ENCODE peak calls at places on chromosomes 13 and 19, in five cellular contexts. P, N, W, L and C are unnamed samples.

GRCh38 chr13:102913924-102914628 is 68.2 kb downstream of the ERCC5 start:
- DNase-seq in P (peak), W (no peak), N (peak), L (peak), C (no peak)

GRCh38 chr13:44273991-44274810 is 99.4 kb upstream of the SERP2 start:
- DNase-seq in L (peak), W (no peak), N (no peak), P (no peak), C (no peak)

GRCh38 chr13:39263033-39263432 is 224.8 kb downstream of the NHLRC3 start:
- DNase-seq in P (peak), N (peak), W (peak), L (peak), C (peak)

GRCh38 chr19:41352609-41353465 is 885 bp downstream of the TGFB1 start:
- DNase-seq in P (peak), L (peak), N (peak), W (no peak), C (peak)

GRCh38 chr19:41554902-41555301 is 21.1 kb upstream of the CEACAM21 start:
- DNase-seq in L (no peak), N (no peak), P (no peak), W (no peak), C (no peak)

GRCh38 chr13:71880753-71881541 is 13.9 kb upstream of the DACH1 start:
- DNase-seq in W (no peak), L (no peak), P (no peak), N (no peak), C (no peak)

GRCh38 chr19:33677745-33678426 is 56.1 kb downstream of the CHST8 start:
- DNase-seq in N (peak), W (no peak), P (no peak), L (no peak), C (no peak)

GRCh38 chr19:16714702-16715294 is 4.8 kb upstream of the NWD1 start:
- DNase-seq in P (peak), N (peak), W (peak), L (peak), C (peak)

GRCh38 chr19:13334801-13335481 is 171.3 kb downstream of the CACNA1A start:
- DNase-seq in P (no peak), N (no peak), W (no peak), L (no peak), C (no peak)

GRCh38 chr19:6239401-6239844 is 40.4 kb downstream of the MLLT1 start:
- DNase-seq in W (no peak), L (no peak), N (peak), P (no peak), C (no peak)

GRCh38 chr19:53157601-53158000 is 1.3 kb downstream of the ZNF347 start:
- DNase-seq in N (no peak), L (peak), P (no peak), W (no peak), C (no peak)

GRCh38 chr19:39001016-39001415 is 25.5 kb upstream of the FBXO17 start:
- DNase-seq in N (no peak), P (no peak), L (no peak), W (no peak), C (no peak)

GRCh38 chr19:43784981-43785808 is 4.4 kb upstream of the KCNN4 start:
- DNase-seq in L (peak), N (peak), P (peak), W (peak), C (no peak)

DNA sequence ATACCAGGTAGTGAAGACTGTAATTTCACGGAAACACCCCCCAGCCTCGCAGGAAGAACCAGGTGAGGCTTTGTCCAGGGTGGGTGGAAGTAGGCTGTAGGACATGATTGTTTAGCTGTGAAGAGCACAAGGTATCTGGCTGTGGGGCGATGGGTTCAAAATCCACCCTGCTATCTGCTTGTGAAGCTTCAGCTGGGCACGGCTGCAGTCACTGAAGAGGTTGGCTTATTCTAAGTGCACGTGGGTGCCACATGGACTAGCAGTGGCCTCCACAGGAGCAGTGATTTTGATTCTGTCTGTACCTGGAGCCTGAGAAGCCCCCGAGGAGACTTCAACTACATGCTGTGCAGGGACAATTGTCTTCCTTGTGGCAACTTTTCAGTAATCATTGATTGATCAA is 254.1 kb downstream of the FGF9 start:
- DNase-seq in P (no peak), L (no peak), W (no peak), N (no peak), C (no peak)
- TF ChIP-seq POLR2A in P (no peak), L (no peak), W (no peak), N (no peak), C (no peak)

DNA sequence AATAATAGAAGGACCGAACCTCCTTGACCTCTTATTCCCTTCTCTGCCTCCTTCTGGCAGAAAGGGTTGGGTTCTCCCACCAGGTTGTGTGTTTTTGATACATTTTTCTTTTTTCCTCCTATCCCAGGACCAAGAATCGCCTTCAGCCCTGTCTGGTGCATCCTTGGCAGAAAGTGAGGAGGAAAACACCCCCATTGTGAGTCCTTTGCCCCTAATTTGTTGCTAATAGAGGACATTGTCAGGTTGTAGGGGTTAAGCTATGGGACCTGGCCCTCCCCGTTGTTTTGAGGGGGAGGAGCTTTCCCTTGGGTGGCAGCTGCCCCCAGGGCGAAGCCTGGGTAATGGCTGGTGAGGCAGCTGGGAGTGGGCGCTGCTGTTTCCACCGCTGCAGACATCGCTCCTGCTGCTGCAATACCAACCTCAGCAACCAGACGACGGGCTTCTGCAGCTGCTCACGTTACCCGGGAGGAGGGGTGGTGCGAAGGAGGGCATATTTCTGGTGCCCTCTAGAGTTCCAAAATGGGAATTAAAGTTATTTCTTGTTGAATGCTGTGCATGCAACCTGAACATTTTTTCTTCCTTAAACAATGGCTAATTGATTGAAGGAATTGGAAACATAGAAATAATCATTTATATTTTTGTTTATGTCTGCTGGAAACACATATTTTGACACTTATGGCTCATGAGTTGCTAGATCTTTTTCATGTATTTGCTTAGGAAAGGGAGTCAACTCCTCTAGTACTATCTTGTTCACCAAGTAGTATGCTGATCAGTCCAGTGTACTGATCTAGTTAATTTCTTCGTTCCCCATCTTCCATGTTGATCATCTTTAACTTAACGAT is 1.5 kb downstream of the ZMYM2 start:
- DNase-seq in L (peak), N (peak), P (peak), W (peak), C (peak)
- TF ChIP-seq POLR2A in L (peak), N (no peak), P (peak), W (no peak), C (no peak)

GRCh38 chr19:27792576-27793127 is 1420.3 kb downstream of the UQCRFS1 start:
- DNase-seq in W (no peak), L (no peak), N (no peak), P (no peak), C (no peak)

GRCh38 chr19:27794444-27795042 is 1418.4 kb downstream of the UQCRFS1 start:
- DNase-seq in L (no peak), W (no peak), N (no peak), P (no peak), C (no peak)

GRCh38 chr19:27795369-27795768 is 1417.6 kb downstream of the UQCRFS1 start:
- DNase-seq in L (no peak), P (no peak), N (no peak), W (no peak), C (no peak)

GRCh38 chr19:27793128-27793643 is 1419.8 kb downstream of the UQCRFS1 start:
- DNase-seq in N (peak), P (peak), L (peak), W (peak), C (peak)

GRCh38 chr19:27793644-27794443 is 1419.1 kb downstream of the UQCRFS1 start:
- DNase-seq in L (peak), W (peak), N (peak), P (peak), C (peak)
- TF ChIP-seq POLR2A in L (peak), W (peak), N (no peak), P (peak), C (peak)

GRCh38 chr19:1417681-1418493 is 10.5 kb downstream of the DAZAP1 start:
- DNase-seq in W (no peak), P (no peak), L (no peak), N (no peak), C (no peak)

GRCh38 chr19:1418494-1418775 is 11.0 kb downstream of the DAZAP1 start:
- DNase-seq in P (no peak), W (no peak), N (no peak), L (no peak), C (no peak)

GRCh38 chr19:1418951-1419735 is 11.8 kb downstream of the DAZAP1 start:
- DNase-seq in P (no peak), L (no peak), W (no peak), N (no peak), C (no peak)

GRCh38 chr19:1417145-1417544 is 9.8 kb downstream of the DAZAP1 start:
- DNase-seq in L (peak), N (no peak), W (no peak), P (no peak), C (no peak)

DNA sequence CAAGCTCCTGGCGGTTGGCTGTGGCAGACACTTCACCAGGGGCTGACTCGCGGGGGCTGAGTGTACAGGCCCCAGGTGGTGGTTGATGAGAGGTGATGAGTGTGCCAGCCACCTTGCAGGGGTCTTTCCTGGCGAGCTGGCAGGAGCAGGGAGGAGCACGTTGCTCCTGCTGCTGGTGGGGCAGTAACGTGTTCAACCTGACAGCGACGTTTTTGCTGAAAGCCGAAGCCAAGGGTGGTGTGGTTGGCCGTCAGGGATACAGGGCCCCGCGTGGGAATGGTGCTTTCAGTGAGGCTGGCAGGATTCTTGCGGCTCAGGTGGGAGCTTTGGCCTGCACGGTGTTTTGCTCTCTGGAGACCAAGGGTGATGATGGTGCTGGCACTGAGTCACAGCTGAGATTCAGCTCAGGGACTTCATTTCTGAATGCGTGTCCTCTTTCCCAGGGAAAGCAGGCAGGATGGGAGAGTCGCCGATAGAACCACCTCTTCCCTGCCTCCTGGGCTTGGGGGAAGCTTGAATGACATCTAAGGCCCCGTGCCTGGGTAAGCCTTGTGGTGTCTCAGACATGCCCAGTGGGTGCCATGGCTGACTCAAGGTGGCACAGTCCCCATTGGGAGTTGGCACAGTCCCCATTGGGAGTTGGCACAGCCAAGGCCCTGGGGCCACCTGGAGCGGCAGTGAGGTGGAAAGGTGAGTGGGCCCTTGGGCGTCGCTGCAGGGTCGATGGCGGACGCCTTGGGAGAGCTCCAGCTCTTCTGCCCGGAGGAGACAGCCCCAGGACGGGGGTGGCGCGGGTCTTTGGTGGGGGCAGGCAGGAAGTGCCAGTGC is 8.8 kb downstream of the DAZAP1 start:
- DNase-seq in N (no peak), P (no peak), W (no peak), L (no peak), C (no peak)
- TF ChIP-seq POLR2A in N (no peak), P (no peak), W (no peak), L (no peak), C (no peak)

DNA sequence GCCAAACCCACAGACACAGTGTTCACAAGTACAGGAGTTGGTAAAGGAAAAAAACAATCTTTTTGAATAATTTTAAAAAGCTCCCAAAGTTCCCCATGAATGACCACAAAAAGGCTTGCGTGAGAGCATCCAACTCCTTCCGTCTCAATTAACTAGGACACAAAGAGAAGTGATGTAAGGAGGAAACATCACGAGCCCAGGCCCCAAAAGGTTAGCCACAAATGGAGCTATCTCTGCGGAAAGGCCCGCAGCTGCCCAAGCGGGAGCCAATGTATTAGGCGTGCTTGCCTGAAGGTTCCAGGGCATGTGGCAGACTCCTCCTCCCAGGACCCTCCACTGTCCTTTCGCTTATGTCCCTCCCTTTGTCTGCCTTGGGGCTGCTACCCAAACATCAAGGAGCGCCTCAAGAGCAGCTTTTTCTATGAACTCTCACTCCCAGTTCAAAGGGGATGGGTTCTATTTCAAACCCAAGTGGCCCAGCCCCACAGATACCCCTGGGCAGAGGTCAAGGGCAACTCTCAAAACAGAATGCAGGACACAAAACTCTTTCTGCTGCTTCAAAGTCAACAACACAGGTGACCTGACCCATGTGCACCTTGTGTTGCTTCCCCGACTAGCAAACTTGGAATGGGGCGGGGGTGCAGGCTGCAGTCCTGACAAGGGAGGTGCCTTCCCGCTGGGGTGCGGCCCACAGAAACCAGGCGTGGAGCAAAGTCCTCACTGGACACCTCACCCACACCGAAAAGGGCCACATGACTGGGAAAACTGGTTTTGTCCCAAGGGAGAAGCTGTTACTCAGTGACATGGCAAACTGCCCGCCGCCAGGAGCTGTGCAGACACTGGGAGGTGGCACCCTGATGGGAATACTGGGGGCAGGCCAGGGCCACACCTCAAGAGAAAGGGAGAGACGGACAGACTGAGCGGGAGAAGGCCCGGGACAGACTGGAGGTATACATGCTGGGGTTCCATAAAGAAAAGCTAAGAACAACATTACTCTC is 17.6 kb downstream of the ZC3H4 start:
- DNase-seq in L (no peak), P (peak), N (peak), W (no peak), C (no peak)
- TF ChIP-seq POLR2A in L (no peak), P (peak), N (no peak), W (no peak), C (peak)